ENCODE peak calls at places on chromosomes 1 and 21, in nine cellular contexts. One of them, this sample, is unnamed.

GRCh38 chr1:227774051-227774720 is 39.0 kb downstream of the SNAP47 start:
- DNase-seq in progenitor cell of endocrine pancreas: no peak
- DNase-seq in GM23248: no peak
- DNase-seq in KBM-7: no peak
- DNase-seq in cortex of kidney: no peak
- DNase-seq in iPS-NIHi11: no peak
- DNase-seq in GM04503: no peak
- DNase-seq in COR-L47: peak; percentile 48
- DNase-seq in HS-27A: no peak
- DNase-seq in this sample: no peak

GRCh38 chr1:6785721-6786505 is 659 bp downstream of the CAMTA1 start:
- DNase-seq in GM23248: peak; percentile 65
- DNase-seq in KBM-7: peak; percentile 29
- DNase-seq in iPS-NIHi11: peak; percentile 80
- DNase-seq in COR-L47: peak; percentile 38
- DNase-seq in GM04503: no peak
- DNase-seq in HS-27A: no peak
- DNase-seq in progenitor cell of endocrine pancreas: peak; percentile 47
- DNase-seq in cortex of kidney: no peak
- DNase-seq in this sample: no peak

GRCh38 chr1:112692681-112693080 is 14.2 kb downstream of the RHOC start:
- DNase-seq in progenitor cell of endocrine pancreas: no peak
- DNase-seq in GM23248: no peak
- DNase-seq in GM04503: no peak
- DNase-seq in cortex of kidney: no peak
- DNase-seq in COR-L47: no peak
- DNase-seq in HS-27A: no peak
- DNase-seq in iPS-NIHi11: no peak
- DNase-seq in KBM-7: no peak
- DNase-seq in this sample: no peak

GRCh38 chr1:94658221-94658620 is 116.7 kb upstream of the F3 start:
- DNase-seq in cortex of kidney: no peak
- DNase-seq in iPS-NIHi11: no peak
- DNase-seq in KBM-7: no peak
- DNase-seq in COR-L47: no peak
- DNase-seq in HS-27A: no peak
- DNase-seq in GM23248: peak; percentile 83
- DNase-seq in GM04503: peak; percentile 53
- DNase-seq in progenitor cell of endocrine pancreas: no peak
- DNase-seq in this sample: no peak

GRCh38 chr1:204867203-204867602 is 3.5 kb upstream of the NFASC start:
- DNase-seq in COR-L47: no peak
- DNase-seq in progenitor cell of endocrine pancreas: no peak
- DNase-seq in HS-27A: no peak
- DNase-seq in cortex of kidney: no peak
- DNase-seq in GM04503: no peak
- DNase-seq in KBM-7: no peak
- DNase-seq in GM23248: no peak
- DNase-seq in iPS-NIHi11: no peak
- DNase-seq in this sample: no peak

GRCh38 chr1:235009074-235009473 is 119.6 kb downstream of the TOMM20 start:
- DNase-seq in GM04503: no peak
- DNase-seq in iPS-NIHi11: no peak
- DNase-seq in HS-27A: no peak
- DNase-seq in progenitor cell of endocrine pancreas: no peak
- DNase-seq in cortex of kidney: no peak
- DNase-seq in COR-L47: no peak
- DNase-seq in GM23248: no peak
- DNase-seq in KBM-7: no peak
- DNase-seq in this sample: no peak

GRCh38 chr1:213457097-213457680 is 406.1 kb downstream of the RPS6KC1 start:
- DNase-seq in COR-L47: no peak
- DNase-seq in GM04503: no peak
- DNase-seq in GM23248: peak; percentile 23
- DNase-seq in HS-27A: no peak
- DNase-seq in iPS-NIHi11: no peak
- DNase-seq in cortex of kidney: no peak
- DNase-seq in KBM-7: no peak
- DNase-seq in progenitor cell of endocrine pancreas: no peak
- DNase-seq in this sample: no peak

GRCh38 chr1:8384577-8384976 is 66.7 kb downstream of the SLC45A1 start:
- DNase-seq in iPS-NIHi11: no peak
- DNase-seq in KBM-7: no peak
- DNase-seq in GM23248: peak; percentile 44
- DNase-seq in cortex of kidney: no peak
- DNase-seq in GM04503: no peak
- DNase-seq in HS-27A: no peak
- DNase-seq in progenitor cell of endocrine pancreas: no peak
- DNase-seq in COR-L47: no peak
- DNase-seq in this sample: no peak

GRCh38 chr1:150881331-150882070 is 5.1 kb upstream of the ARNT start:
- DNase-seq in progenitor cell of endocrine pancreas: no peak
- DNase-seq in cortex of kidney: no peak
- DNase-seq in iPS-NIHi11: no peak
- DNase-seq in GM23248: peak; percentile 94
- DNase-seq in COR-L47: no peak
- DNase-seq in KBM-7: no peak
- DNase-seq in GM04503: peak; percentile 96
- DNase-seq in HS-27A: peak; percentile 35
- DNase-seq in this sample: peak; percentile 93

GRCh38 chr1:230705289-230706019 is 8.5 kb downstream of the AGT start:
- DNase-seq in iPS-NIHi11: no peak
- DNase-seq in GM04503: no peak
- DNase-seq in progenitor cell of endocrine pancreas: no peak
- DNase-seq in KBM-7: no peak
- DNase-seq in cortex of kidney: no peak
- DNase-seq in GM23248: no peak
- DNase-seq in HS-27A: no peak
- DNase-seq in COR-L47: no peak
- DNase-seq in this sample: no peak

GRCh38 chr21:41784456-41785102 is 17.7 kb upstream of the RIPK4 start:
- DNase-seq in HS-27A: no peak
- DNase-seq in cortex of kidney: no peak
- DNase-seq in GM23248: no peak
- DNase-seq in GM04503: no peak
- DNase-seq in progenitor cell of endocrine pancreas: no peak
- DNase-seq in KBM-7: no peak
- DNase-seq in COR-L47: no peak
- DNase-seq in iPS-NIHi11: no peak
- DNase-seq in this sample: no peak

GRCh38 chr21:44800103-44800502 is 1.5 kb downstream of the UBE2G2 start:
- DNase-seq in COR-L47: peak; percentile 61
- DNase-seq in KBM-7: peak; percentile 60
- DNase-seq in GM04503: no peak
- DNase-seq in iPS-NIHi11: no peak
- DNase-seq in HS-27A: no peak
- DNase-seq in GM23248: peak; percentile 82
- DNase-seq in cortex of kidney: no peak
- DNase-seq in progenitor cell of endocrine pancreas: no peak
- DNase-seq in this sample: peak; percentile 23

GRCh38 chr1:45187735-45188134 is 18.7 kb downstream of the ZSWIM5 start:
- DNase-seq in KBM-7: no peak
- DNase-seq in COR-L47: no peak
- DNase-seq in cortex of kidney: no peak
- DNase-seq in GM04503: no peak
- DNase-seq in HS-27A: no peak
- DNase-seq in iPS-NIHi11: no peak
- DNase-seq in progenitor cell of endocrine pancreas: no peak
- DNase-seq in GM23248: peak; percentile 50
- DNase-seq in this sample: no peak

GRCh38 chr1:35707253-35708178 is 11.2 kb downstream of the C1orf216 start:
- DNase-seq in COR-L47: peak; percentile 67
- DNase-seq in iPS-NIHi11: peak; percentile 93
- DNase-seq in KBM-7: no peak
- DNase-seq in GM23248: peak; percentile 57
- DNase-seq in progenitor cell of endocrine pancreas: peak; percentile 64
- DNase-seq in cortex of kidney: no peak
- DNase-seq in HS-27A: no peak
- DNase-seq in GM04503: no peak
- DNase-seq in this sample: no peak